ENCODE peak calls at places on chromosomes 7 and 10, in six cellular contexts. A is neural progenitor cell; T is PC-9; D is activated CD8-positive, alpha-beta T cell treated with anti-CD3 and anti-CD28 coated beads for 36 hours; B is AG10803; N is Calu3. P is an unnamed sample.

GRCh38 chr7:90988996-90989765 is 275.1 kb upstream of the FZD1 start:
- DNase-seq in D (no peak), N (no peak), B (no peak), T (no peak), A (no peak), P (no peak)

GRCh38 chr7:154587812-154588211 is 415.1 kb downstream of the PAXIP1 start:
- DNase-seq in A (no peak), B (no peak), T (no peak), D (no peak), N (no peak), P (no peak)

GRCh38 chr10:48792687-48793096 is 108.0 kb downstream of the WDFY4 start:
- DNase-seq in T (no peak), B (peak), N (no peak), A (no peak), D (peak), P (no peak)

GRCh38 chr10:78211476-78212110 is 177.9 kb downstream of the RPS24 start:
- DNase-seq in N (peak), T (no peak), A (peak), D (peak), B (peak), P (no peak)

GRCh38 chr7:129368389-129368986 is 65.7 kb upstream of the STRIP2 start:
- DNase-seq in T (no peak), N (peak), A (no peak), D (peak), B (no peak), P (peak)

GRCh38 chr7:38385682-38386081 is 112.2 kb upstream of the TARP start:
- DNase-seq in D (no peak), T (no peak), N (no peak), B (no peak), A (no peak), P (no peak)

GRCh38 chr10:110365356-110366143 is 60.8 kb upstream of the SMNDC1 start:
- DNase-seq in N (no peak), B (no peak), D (no peak), A (no peak), T (no peak), P (no peak)

GRCh38 chr10:114611617-114612016 is 46.5 kb downstream of the ABLIM1 start:
- DNase-seq in T (peak), D (no peak), A (no peak), N (no peak), B (no peak), P (no peak)

GRCh38 chr10:48414778-48415177 is 108.3 kb downstream of the MAPK8 start:
- DNase-seq in B (peak), A (no peak), T (no peak), D (no peak), N (no peak), P (no peak)

GRCh38 chr7:2014391-2015241 is 218.1 kb downstream of the MAD1L1 start:
- DNase-seq in A (no peak), D (no peak), T (no peak), N (no peak), B (no peak), P (no peak)

GRCh38 chr7:22826593-22826992 is 3.9 kb upstream of the TOMM7 start:
- DNase-seq in B (no peak), A (no peak), T (no peak), D (no peak), N (no peak), P (no peak)

GRCh38 chr10:118373786-118374185 is 31.7 kb upstream of the FAM204A start:
- DNase-seq in A (no peak), N (no peak), B (peak), T (peak), D (no peak), P (no peak)

GRCh38 chr7:48427671-48428070 is 256.4 kb downstream of the ABCA13 start:
- DNase-seq in D (no peak), T (no peak), N (no peak), A (no peak), B (peak), P (no peak)

GRCh38 chr10:92760609-92761008 is 70.9 kb downstream of the HHEX start:
- DNase-seq in D (no peak), A (no peak), N (no peak), B (peak), T (no peak), P (no peak)

GRCh38 chr7:111796671-111797070 is 234.4 kb upstream of the IMMP2L start:
- DNase-seq in A (no peak), D (peak), N (no peak), T (no peak), B (no peak), P (no peak)

GRCh38 chr7:1242601-1243289 is 10.1 kb downstream of the UNCX start:
- DNase-seq in N (no peak), D (no peak), T (no peak), A (peak), B (no peak), P (no peak)

GRCh38 chr10:69449841-69450240 is 1.4 kb upstream of the TSPAN15 start:
- DNase-seq in D (peak), B (peak), N (peak), T (peak), A (peak), P (peak)

GRCh38 chr7:73669858-73670385 is 2.3 kb downstream of the VPS37D start:
- DNase-seq in N (no peak), A (no peak), D (no peak), B (no peak), T (no peak), P (no peak)

GRCh38 chr10:59830601-59831259 is 75.6 kb downstream of the CCDC6 start:
- DNase-seq in B (peak), A (peak), N (peak), D (peak), T (no peak), P (no peak)

GRCh38 chr7:19958309-19958896 is 185.0 kb upstream of the TMEM196 start:
- DNase-seq in A (no peak), D (no peak), B (peak), N (peak), T (peak), P (no peak)

GRCh38 chr7:23298141-23298851 is 843 bp upstream of the MALSU1 start:
- DNase-seq in D (no peak), T (peak), B (peak), A (no peak), N (peak), P (no peak)

GRCh38 chr7:6590645-6591110 is 857 bp downstream of the INTS15 start:
- DNase-seq in B (no peak), T (no peak), A (peak), D (no peak), N (no peak), P (no peak)

GRCh38 chr10:110724116-110724701 is 80.1 kb downstream of the RBM20 start:
- DNase-seq in A (no peak), D (peak), T (no peak), B (no peak), N (no peak), P (peak)

GRCh38 chr10:128574616-128575210 is 448.5 kb upstream of the MKI67 start:
- DNase-seq in D (no peak), T (no peak), A (no peak), N (no peak), B (no peak), P (no peak)

GRCh38 chr10:91613411-91614253 is 19.2 kb downstream of the PPP1R3C start:
- DNase-seq in A (no peak), B (peak), N (peak), T (peak), D (no peak), P (no peak)

GRCh38 chr10:6020806-6021205 is 41.4 kb downstream of the IL2RA start:
- DNase-seq in A (no peak), D (no peak), N (no peak), B (no peak), T (no peak), P (no peak)

GRCh38 chr7:79454325-79454960 is 976 bp upstream of the MAGI2 start:
- DNase-seq in D (peak), T (no peak), A (peak), N (no peak), B (peak), P (peak)

GRCh38 chr7:120717166-120717565 is 140.8 kb downstream of the TSPAN12 start:
- DNase-seq in D (no peak), N (no peak), T (no peak), A (no peak), B (no peak), P (no peak)

GRCh38 chr10:20890491-20891337 is 6.4 kb downstream of the NEBL start:
- DNase-seq in B (no peak), A (no peak), T (no peak), N (no peak), D (no peak), P (no peak)

GRCh38 chr7:120740348-120740747 is 117.6 kb downstream of the TSPAN12 start:
- DNase-seq in N (no peak), B (no peak), T (no peak), D (no peak), A (no peak), P (no peak)

GRCh38 chr10:60753152-60753551 is 25.1 kb upstream of the CDK1 start:
- DNase-seq in T (no peak), A (no peak), N (no peak), B (no peak), D (no peak), P (no peak)

GRCh38 chr10:1398626-1399410 is 338.5 kb downstream of the ADARB2 start:
- DNase-seq in A (no peak), T (no peak), N (no peak), B (no peak), D (no peak), P (no peak)

GRCh38 chr10:62000037-62000603 is 98.6 kb downstream of the ARID5B start:
- DNase-seq in D (no peak), N (no peak), A (no peak), B (no peak), T (no peak), P (peak)

GRCh38 chr7:144834516-144835165 is 1.2 kb downstream of the TPK1 start:
- DNase-seq in D (peak), A (no peak), T (no peak), N (peak), B (peak), P (peak)

GRCh38 chr10:115948415-115948814 is 324.6 kb downstream of the GFRA1 start:
- DNase-seq in D (no peak), N (no peak), B (peak), A (peak), T (no peak), P (no peak)
- TF ChIP-seq CTCF in D (no peak), N (no peak), B (peak), A (peak), T (no peak), P (no peak)

GRCh38 chr10:23081891-23082290 is 13.5 kb upstream of the MSRB2 start:
- DNase-seq in N (no peak), A (no peak), D (no peak), B (peak), T (no peak), P (no peak)
- TF ChIP-seq CTCF in N (peak), A (peak), D (no peak), B (peak), T (no peak), P (no peak)

GRCh38 chr7:44395067-44395466 is 69.7 kb upstream of the CAMK2B start:
- DNase-seq in B (no peak), N (no peak), A (no peak), T (no peak), D (no peak), P (no peak)
- TF ChIP-seq CTCF in B (no peak), N (no peak), A (no peak), T (no peak), D (no peak), P (no peak)

GRCh38 chr7:76261329-76261728 is 41.1 kb upstream of the HSPB1 start:
- DNase-seq in B (no peak), N (no peak), A (no peak), D (no peak), T (no peak), P (no peak)

GRCh38 chr7:76260171-76260703 is 42.2 kb upstream of the HSPB1 start:
- DNase-seq in T (no peak), A (peak), B (no peak), D (peak), N (peak), P (peak)

GRCh38 chr7:76259124-76260086 is 43.1 kb upstream of the HSPB1 start:
- DNase-seq in T (no peak), D (no peak), B (no peak), N (no peak), A (peak), P (no peak)

GRCh38 chr7:76254781-76255180 is 47.7 kb upstream of the HSPB1 start:
- DNase-seq in T (no peak), A (no peak), B (no peak), D (no peak), N (no peak), P (no peak)

GRCh38 chr7:76257973-76258372 is 44.5 kb upstream of the HSPB1 start:
- DNase-seq in B (no peak), N (no peak), A (peak), D (peak), T (no peak), P (no peak)
- TF ChIP-seq CTCF in B (no peak), N (no peak), A (peak), D (no peak), T (no peak), P (no peak)

GRCh38 chr10:120480848-120481247 is 23.8 kb downstream of the PLPP4 start:
- DNase-seq in A (no peak), T (no peak), D (no peak), N (no peak), B (no peak), P (no peak)

GRCh38 chr10:120479506-120479905 is 22.5 kb downstream of the PLPP4 start:
- DNase-seq in B (no peak), T (no peak), N (no peak), A (no peak), D (no peak), P (no peak)

GRCh38 chr10:120477723-120478270 is 20.8 kb downstream of the PLPP4 start:
- DNase-seq in A (no peak), D (no peak), T (no peak), N (no peak), B (peak), P (no peak)

GRCh38 chr10:120478401-120478800 is 21.4 kb downstream of the PLPP4 start:
- DNase-seq in A (no peak), B (peak), N (no peak), D (no peak), T (no peak), P (no peak)

GRCh38 chr10:120480065-120480600 is 23.1 kb downstream of the PLPP4 start:
- DNase-seq in B (peak), A (no peak), N (no peak), T (no peak), D (no peak), P (no peak)
- TF ChIP-seq CTCF in B (peak), A (peak), N (no peak), T (no peak), D (no peak), P (no peak)